ENCODE peak calls at places on chromosome 11, in ten cellular contexts. Y is heart right ventricle; I is AG04450; H is PC-9; S is fibroblast of pulmonary artery; K is HCT116; P is CD8-positive, alpha-beta memory T cell; E is Karpas-422; W is epithelial cell of esophagus; T is BJ. A is an unnamed sample.

GRCh38 chr11:92811341-92811740 is 158.1 kb upstream of the MTNR1B start:
- DNase-seq in Y (no peak), I (no peak), H (no peak), S (no peak), K (no peak), P (no peak), E (no peak), W (peak), T (no peak), A (no peak)

GRCh38 chr11:104033134-104033533 is 3.3 kb upstream of the DDI1 start:
- DNase-seq in Y (no peak), I (peak), H (peak), S (peak), K (no peak), P (no peak), E (no peak), W (peak), T (no peak), A (no peak)

GRCh38 chr11:63951779-63952536 is 13.2 kb downstream of the NAA40 start:
- DNase-seq in Y (no peak), I (no peak), H (no peak), S (no peak), K (no peak), P (peak), E (no peak), W (peak), T (no peak), A (peak)

GRCh38 chr11:99037057-99037456 is 16.3 kb downstream of the CNTN5 start:
- DNase-seq in Y (no peak), I (no peak), H (no peak), S (no peak), K (no peak), P (no peak), E (no peak), W (no peak), T (no peak), A (no peak)

GRCh38 chr11:128704517-128704916 is 10.6 kb downstream of the FLI1 start:
- DNase-seq in Y (no peak), I (no peak), H (no peak), S (no peak), K (no peak), P (no peak), E (no peak), W (no peak), T (no peak), A (no peak)

GRCh38 chr11:104333977-104334376 is 170.0 kb upstream of the PDGFD start:
- DNase-seq in Y (no peak), I (no peak), H (no peak), S (no peak), K (peak), P (no peak), E (peak), W (peak), T (no peak), A (peak)

GRCh38 chr11:26028294-26028954 is 303.5 kb upstream of the ANO3 start:
- DNase-seq in Y (no peak), I (peak), H (no peak), S (peak), K (no peak), P (no peak), E (no peak), W (peak), T (peak), A (no peak)

GRCh38 chr11:80603472-80603871 is 1162.6 kb upstream of the TENM4 start:
- DNase-seq in Y (no peak), I (no peak), H (peak), S (no peak), K (no peak), P (no peak), E (no peak), W (no peak), T (no peak), A (no peak)

GRCh38 chr11:101428918-101429317 is 154.9 kb downstream of the TRPC6 start:
- DNase-seq in Y (no peak), I (no peak), H (no peak), S (peak), K (peak), P (no peak), E (peak), W (peak), T (no peak), A (peak)

GRCh38 chr11:69647761-69648497 is 7.0 kb downstream of the CCND1 start:
- DNase-seq in Y (no peak), I (no peak), H (no peak), S (no peak), K (no peak), P (no peak), E (peak), W (no peak), T (no peak), A (peak)

GRCh38 chr11:101456812-101457211 is 127.0 kb downstream of the TRPC6 start:
- DNase-seq in Y (no peak), I (no peak), H (no peak), S (peak), K (no peak), P (no peak), E (peak), W (peak), T (no peak), A (no peak)

GRCh38 chr11:27545946-27546345 is 39.4 kb upstream of the LIN7C start:
- DNase-seq in Y (no peak), I (no peak), H (no peak), S (no peak), K (no peak), P (no peak), E (peak), W (no peak), T (no peak), A (no peak)

GRCh38 chr11:130211144-130211543 is 51.6 kb downstream of the ST14 start:
- DNase-seq in Y (no peak), I (no peak), H (no peak), S (no peak), K (no peak), P (no peak), E (no peak), W (no peak), T (no peak), A (no peak)

GRCh38 chr11:100545970-100546369 is 141.1 kb upstream of the ARHGAP42 start:
- DNase-seq in Y (no peak), I (no peak), H (no peak), S (no peak), K (no peak), P (no peak), E (no peak), W (no peak), T (no peak), A (no peak)

DNA sequence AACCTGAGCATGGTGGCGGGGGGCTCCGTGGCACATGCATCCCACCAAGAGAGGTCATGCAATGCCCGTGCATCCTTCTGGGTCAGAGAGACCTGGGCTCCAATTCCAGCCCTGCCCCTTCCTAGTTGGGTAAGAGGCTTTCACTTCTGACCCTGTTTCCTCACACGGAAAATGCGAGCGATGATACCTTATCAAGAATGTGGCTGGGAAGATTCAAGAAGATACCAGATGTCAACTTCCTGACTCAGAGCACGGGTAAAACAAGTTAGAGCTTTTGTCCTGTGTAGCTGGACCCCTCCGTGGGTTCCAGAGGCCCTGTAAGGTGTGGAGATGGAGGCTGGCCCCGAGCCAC is 8.7 kb upstream of the DGKZ start:
- DNase-seq in Y (no peak), I (no peak), H (peak), S (no peak), K (no peak), P (no peak), E (no peak), W (no peak), T (no peak), A (no peak)
- H3K4me3 ChIP-seq in Y (peak), I (no peak), H (peak), S (no peak), K (no peak), P (no peak), E (no peak), W (no peak), T (no peak), A (no peak)

DNA sequence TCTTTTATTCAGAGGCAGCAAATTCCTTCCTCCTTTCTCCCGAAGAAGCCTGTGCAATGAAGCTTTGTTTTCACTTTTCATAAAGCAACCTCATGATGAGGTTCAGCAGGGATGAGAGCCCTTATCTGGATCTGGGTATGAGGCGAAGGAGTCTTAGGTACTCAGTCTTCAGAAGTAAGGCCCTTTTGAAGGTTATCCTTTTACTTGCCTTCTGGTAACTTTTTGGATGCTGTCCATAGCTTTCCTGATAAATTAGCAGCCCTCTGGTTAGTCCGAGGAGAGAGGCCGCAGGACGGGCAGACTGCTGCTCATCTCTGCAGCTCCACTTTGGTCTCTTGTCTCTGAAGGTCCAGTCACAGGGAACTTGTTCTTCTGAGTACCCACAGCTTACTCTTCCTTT is 1.1 kb downstream of the TRIM22 start:
- DNase-seq in Y (no peak), I (no peak), H (no peak), S (peak), K (no peak), P (no peak), E (peak), W (no peak), T (no peak), A (peak)
- H3K4me3 ChIP-seq in Y (peak), I (peak), H (no peak), S (peak), K (no peak), P (peak), E (peak), W (peak), T (peak), A (peak)

DNA sequence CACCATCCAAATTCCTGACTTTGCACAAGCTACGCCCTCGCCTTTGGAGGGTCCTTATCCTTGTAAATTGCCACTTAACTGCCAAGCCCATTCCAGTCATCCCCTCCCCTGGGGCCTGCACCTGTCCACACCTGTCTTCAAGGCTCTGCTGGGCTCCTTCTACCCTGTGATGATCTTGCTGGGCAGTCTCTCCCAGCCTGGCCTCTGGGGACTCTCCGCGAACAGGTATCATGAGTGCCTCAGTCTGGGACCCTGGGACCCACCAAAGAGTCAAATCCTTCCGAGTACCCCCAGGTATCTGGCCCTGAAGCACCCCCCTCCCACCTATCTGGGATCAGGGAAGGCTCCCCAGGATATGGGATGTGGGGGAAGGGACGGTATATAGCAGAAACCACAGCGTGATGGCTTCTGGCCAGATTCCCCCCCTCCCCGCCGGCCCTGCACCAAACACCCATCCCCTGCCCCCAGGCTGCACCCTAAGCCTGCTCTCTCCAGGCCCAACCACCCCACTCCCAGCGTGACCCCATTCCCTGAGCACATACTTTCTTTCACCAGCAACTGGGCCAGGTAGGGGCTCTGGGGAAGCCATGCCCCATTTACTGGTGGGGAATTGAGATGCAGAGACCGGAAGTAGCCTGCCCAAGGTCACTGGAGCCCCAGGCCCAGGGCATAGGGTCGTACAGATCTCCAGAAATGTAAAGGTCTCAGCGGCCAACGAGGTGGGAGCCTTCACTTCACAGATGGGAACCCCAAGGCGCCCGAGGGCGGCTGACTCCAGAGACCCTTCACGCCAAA is 718 bp downstream of the ARAP1 start:
- DNase-seq in Y (no peak), I (no peak), H (no peak), S (no peak), K (no peak), P (no peak), E (peak), W (no peak), T (no peak), A (no peak)
- H3K4me3 ChIP-seq in Y (peak), I (peak), H (peak), S (peak), K (peak), P (peak), E (peak), W (peak), T (peak), A (peak)

GRCh38 chr11:9315078-9315688 is 790 bp upstream of the TMEM41B start:
- DNase-seq in Y (no peak), I (no peak), H (no peak), S (no peak), K (no peak), P (no peak), E (no peak), W (peak), T (no peak), A (no peak)

GRCh38 chr11:9316334-9316733 is 1.9 kb upstream of the TMEM41B start:
- DNase-seq in Y (no peak), I (no peak), H (no peak), S (no peak), K (no peak), P (no peak), E (no peak), W (no peak), T (no peak), A (no peak)

GRCh38 chr11:9313648-9314290 is 624 bp downstream of the TMEM41B start:
- DNase-seq in Y (no peak), I (no peak), H (no peak), S (peak), K (no peak), P (no peak), E (peak), W (peak), T (no peak), A (peak)

GRCh38 chr11:9310485-9310884 is 3.9 kb downstream of the TMEM41B start:
- DNase-seq in Y (no peak), I (no peak), H (no peak), S (no peak), K (no peak), P (no peak), E (no peak), W (no peak), T (no peak), A (no peak)

DNA sequence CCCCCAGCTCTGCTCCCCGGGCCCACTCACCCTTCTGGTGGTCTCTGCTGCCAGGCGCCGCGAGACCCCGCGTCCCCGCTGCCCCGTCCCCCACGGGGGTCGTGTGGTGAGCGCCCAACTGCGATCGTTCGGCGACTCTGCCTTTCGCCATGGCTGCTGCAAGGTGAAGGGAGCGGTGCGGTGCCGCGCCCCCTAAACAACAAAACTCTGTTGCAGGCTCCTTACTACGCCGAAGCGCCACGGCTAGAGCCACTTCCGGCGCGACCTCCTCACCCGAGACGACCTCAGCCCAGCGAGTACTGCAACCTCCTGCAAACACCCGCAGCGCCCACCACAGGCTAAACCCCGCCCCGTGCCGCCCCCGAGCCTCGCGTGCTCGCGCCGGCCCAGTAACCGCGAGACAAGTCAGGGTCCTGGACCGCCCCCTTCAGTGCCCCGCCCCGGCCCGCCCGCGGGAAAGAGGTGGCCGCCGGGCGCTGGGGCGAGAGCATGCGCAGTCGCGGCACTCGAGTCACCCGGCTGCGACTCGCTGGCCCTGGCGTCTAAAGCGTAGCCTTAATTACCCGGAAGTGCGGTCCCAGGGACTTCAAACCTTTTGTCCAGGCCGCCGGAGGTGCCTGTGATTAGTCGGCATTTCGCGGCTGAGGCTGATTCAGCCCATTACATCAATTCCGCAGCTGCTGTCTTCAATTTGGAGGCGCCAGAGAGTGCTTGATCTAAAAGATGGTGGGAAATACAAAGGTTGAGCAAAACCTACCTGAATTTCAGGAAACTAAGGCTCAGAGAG is at the start of gene TMEM41B:
- DNase-seq in Y (peak), I (peak), H (peak), S (peak), K (peak), P (peak), E (peak), W (peak), T (peak), A (peak)
- H3K4me3 ChIP-seq in Y (peak), I (peak), H (peak), S (peak), K (peak), P (peak), E (peak), W (peak), T (peak), A (peak)

DNA sequence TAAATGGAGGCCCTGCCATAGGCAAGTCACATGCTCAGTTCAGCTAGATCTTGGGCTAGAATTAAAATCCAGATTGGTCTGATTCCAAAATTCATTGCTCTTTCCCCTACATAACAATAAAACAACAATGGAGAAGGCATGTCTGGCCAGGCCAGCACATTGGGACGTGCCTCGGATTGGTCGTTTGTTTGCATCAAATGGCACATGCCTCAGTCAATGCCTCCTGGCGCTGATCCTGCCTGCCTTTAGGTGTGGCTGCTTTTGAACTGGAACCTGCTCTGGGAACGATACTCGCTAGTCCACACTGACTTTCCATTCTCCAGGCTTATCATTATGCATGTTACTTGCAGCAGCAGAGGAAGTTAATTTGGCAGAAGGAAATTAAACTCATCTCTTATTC is 322.1 kb downstream of the NELL1 start:
- DNase-seq in Y (no peak), I (no peak), H (no peak), S (no peak), K (no peak), P (no peak), E (no peak), W (peak), T (no peak), A (no peak)
- H3K4me3 ChIP-seq in Y (no peak), I (no peak), H (no peak), S (no peak), K (no peak), P (no peak), E (no peak), W (no peak), T (no peak), A (no peak)

GRCh38 chr11:115422013-115422697 is 82.1 kb downstream of the CADM1 start:
- DNase-seq in Y (no peak), I (no peak), H (no peak), S (no peak), K (no peak), P (no peak), E (no peak), W (no peak), T (no peak), A (no peak)
- H3K4me3 ChIP-seq in Y (no peak), I (no peak), H (no peak), S (no peak), K (no peak), P (no peak), E (no peak), W (no peak), T (no peak), A (no peak)

GRCh38 chr11:35594680-35595079 is 23.6 kb upstream of the FJX1 start:
- DNase-seq in Y (no peak), I (no peak), H (no peak), S (no peak), K (no peak), P (no peak), E (no peak), W (no peak), T (no peak), A (no peak)
- H3K4me3 ChIP-seq in Y (no peak), I (no peak), H (no peak), S (no peak), K (no peak), P (no peak), E (no peak), W (no peak), T (no peak), A (no peak)

DNA sequence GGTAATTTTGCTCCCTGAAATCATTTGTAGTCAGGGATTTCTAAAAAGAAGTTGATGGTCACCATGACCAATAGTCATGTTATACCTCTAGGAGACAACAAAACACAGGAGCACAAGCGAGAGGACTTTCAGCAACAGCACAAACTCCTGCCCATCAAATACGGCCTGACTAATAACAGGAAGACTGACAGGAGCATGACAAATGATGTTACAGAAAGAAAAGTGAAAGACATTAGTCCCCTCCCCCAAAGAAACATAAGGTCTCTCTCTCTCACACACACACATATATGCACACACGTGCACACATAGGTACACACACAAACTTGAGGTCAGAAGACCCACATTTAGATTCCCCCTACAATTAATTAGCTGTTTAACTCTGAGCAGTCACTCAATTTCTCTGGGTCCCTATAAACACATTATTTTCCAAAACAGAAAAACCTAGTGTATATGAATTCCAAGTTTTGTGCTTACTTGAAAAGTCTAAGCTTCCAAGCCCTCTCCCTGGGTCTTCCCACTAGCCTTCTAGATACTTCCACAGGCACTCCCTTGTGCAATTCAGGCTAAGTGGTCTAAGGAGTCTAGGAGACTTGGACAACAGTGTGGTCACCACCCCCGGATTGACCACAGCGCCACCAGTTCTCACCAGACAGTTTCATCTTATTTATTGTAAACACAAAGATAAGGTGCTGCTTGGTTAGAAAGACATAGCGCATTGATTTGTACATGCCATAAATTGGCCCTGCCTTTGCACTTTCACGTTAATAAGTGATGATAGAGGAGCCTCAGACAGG is 624.1 kb downstream of the OPCML start:
- DNase-seq in Y (no peak), I (no peak), H (no peak), S (no peak), K (no peak), P (no peak), E (no peak), W (no peak), T (no peak), A (peak)
- H3K4me3 ChIP-seq in Y (no peak), I (no peak), H (no peak), S (no peak), K (no peak), P (no peak), E (no peak), W (no peak), T (no peak), A (no peak)

DNA sequence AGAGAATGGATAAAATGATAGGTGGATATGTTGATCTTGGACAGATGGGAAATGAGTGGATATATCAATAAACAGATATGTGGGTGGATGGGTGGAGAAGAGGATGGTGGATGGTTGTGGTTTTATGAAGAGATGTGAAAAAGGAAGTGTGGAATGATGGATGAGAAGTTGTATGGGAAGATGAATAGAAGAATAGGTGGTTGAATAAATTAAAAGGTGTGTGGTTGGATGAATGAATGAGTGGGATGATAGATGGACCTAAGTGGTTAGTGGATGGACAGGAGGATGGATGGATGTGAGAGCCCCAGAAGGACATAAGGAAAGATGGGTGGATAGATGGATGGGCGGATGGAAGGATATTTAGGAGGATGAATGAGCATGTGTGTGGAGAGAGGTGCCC is 913 bp upstream of the CD44 start:
- DNase-seq in Y (no peak), I (no peak), H (no peak), S (no peak), K (no peak), P (no peak), E (no peak), W (no peak), T (no peak), A (no peak)
- H3K4me3 ChIP-seq in Y (no peak), I (peak), H (peak), S (no peak), K (peak), P (peak), E (no peak), W (no peak), T (peak), A (peak)